ENCODE peak calls at places on chromosomes 3 and 15, in four cellular contexts. G, K, W and I are unnamed samples.

GRCh38 chr3:189272500-189273119 is 100.8 kb downstream of the TPRG1 start:
- DNase-seq in W (peak; percentile 65), K (peak; percentile 29), G (no peak), I (peak; percentile 12)

GRCh38 chr3:69033470-69033869 is 18.7 kb downstream of the TMF1 start:
- DNase-seq in W (no peak), G (peak; percentile 63), K (no peak), I (no peak)

GRCh38 chr3:141385386-141386079 is 17.2 kb downstream of the ZBTB38 start:
- DNase-seq in W (no peak), K (no peak), G (no peak), I (no peak)

GRCh38 chr3:14880486-14881179 is 61.9 kb downstream of the FGD5 start:
- DNase-seq in K (no peak), W (no peak), G (no peak), I (no peak)

GRCh38 chr3:195150194-195151118 is 120.5 kb downstream of the XXYLT1 start:
- DNase-seq in G (peak; percentile 38), W (no peak), K (peak; percentile 21), I (peak; percentile 91)

GRCh38 chr3:102181202-102181920 is 253.5 kb upstream of the ZPLD1 start:
- DNase-seq in K (no peak), G (peak; percentile 55), W (no peak), I (no peak)

GRCh38 chr3:184355261-184356012 is 6.0 kb downstream of the CLCN2 start:
- DNase-seq in K (no peak), W (peak; percentile 80), G (no peak), I (no peak)

GRCh38 chr3:183809209-183809608 is 16.2 kb downstream of the MAP6D1 start:
- DNase-seq in W (no peak), K (no peak), G (no peak), I (no peak)

GRCh38 chr3:46264002-46264401 is 21.7 kb downstream of the CCR3 start:
- DNase-seq in W (no peak), K (no peak), G (no peak), I (no peak)

GRCh38 chr3:4722103-4722502 is 229.0 kb downstream of the ITPR1 start:
- DNase-seq in W (peak; percentile 72), K (no peak), G (peak; percentile 85), I (peak; percentile 73)

GRCh38 chr15:45457215-45457614 is 65.3 kb downstream of the SLC30A4 start:
- DNase-seq in W (no peak), G (no peak), K (no peak), I (no peak)

GRCh38 chr15:56890038-56890437 is 28.4 kb upstream of the TCF12 start:
- DNase-seq in W (no peak), K (no peak), G (no peak), I (no peak)

GRCh38 chr3:172512363-172512762 is 10.9 kb downstream of the TNFSF10 start:
- DNase-seq in W (no peak), G (no peak), K (peak; percentile 18), I (peak; percentile 97)

GRCh38 chr3:107206945-107207344 is 170.3 kb upstream of the CCDC54 start:
- DNase-seq in W (no peak), K (no peak), G (peak; percentile 30), I (no peak)

GRCh38 chr15:29888651-29889050 is 66.4 kb upstream of the TJP1 start:
- DNase-seq in K (no peak), W (peak; percentile 95), G (no peak), I (no peak)